ENCODE peak calls at places on chromosomes 5 and 9, in five cellular contexts. P, I, Y, Z and H are unnamed samples.

GRCh38 chr5:73820321-73820720 is 194.3 kb downstream of the ARHGEF28 start:
- DNase-seq in P (no peak), I (no peak), Y (no peak), Z (no peak), H (no peak)

GRCh38 chr9:70411930-70412677 is 2.4 kb downstream of the KLF9 start:
- DNase-seq in P (peak; percentile 57), I (no peak), Y (peak; percentile 87), Z (peak; percentile 68), H (peak; percentile 26)

GRCh38 chr5:24633705-24634325 is 11.0 kb downstream of the CDH10 start:
- DNase-seq in P (no peak), I (peak; percentile 65), Y (peak; percentile 23), Z (no peak), H (peak; percentile 40)

GRCh38 chr9:34493972-34494535 is 28.7 kb downstream of the ENHO start:
- DNase-seq in P (no peak), I (no peak), Y (no peak), Z (peak; percentile 22), H (no peak)

GRCh38 chr9:16561121-16561520 is 309.3 kb downstream of the BNC2 start:
- DNase-seq in P (no peak), I (no peak), Y (no peak), Z (no peak), H (no peak)

GRCh38 chr9:61668846-61669245 is 479.0 kb downstream of the SPATA31A7 start:
- DNase-seq in P (peak; percentile 1), I (no peak), Y (no peak), Z (no peak), H (no peak)

GRCh38 chr5:147382776-147383175 is 127.1 kb downstream of the DPYSL3 start:
- DNase-seq in P (peak; percentile 58), I (no peak), Y (no peak), Z (no peak), H (no peak)

GRCh38 chr5:54738118-54738972 is 220.8 kb downstream of the SNX18 start:
- DNase-seq in P (no peak), I (no peak), Y (no peak), Z (no peak), H (no peak)

GRCh38 chr5:162272417-162272816 is 204.8 kb downstream of the GABRG2 start:
- DNase-seq in P (no peak), I (no peak), Y (no peak), Z (no peak), H (no peak)

GRCh38 chr9:138065287-138065686 is 187.7 kb downstream of the CACNA1B start:
- DNase-seq in P (peak; percentile 16), I (no peak), Y (no peak), Z (no peak), H (no peak)